ENCODE peak calls at places on chromosomes 4 and X, in six cellular contexts. X is right lobe of liver, Y is tibial nerve, D is brain microvascular endothelial cell, N is ovary, G is upper lobe of left lung. I is an unnamed sample.

GRCh38 chrX:38127961-38128360 is 92.7 kb downstream of the SRPX start:
- DNase-seq in G (no peak), D (no peak), N (no peak), X (no peak), Y (no peak), I (no peak)

GRCh38 chrX:154333837-154334271 is 38.3 kb downstream of the TKTL1 start:
- DNase-seq in D (no peak), X (no peak), G (no peak), N (no peak), Y (no peak), I (peak; percentile 30)

GRCh38 chr4:59044316-59044715 is 1934.1 kb upstream of the IGFBP7 start:
- DNase-seq in D (no peak), X (no peak), N (no peak), Y (no peak), G (no peak), I (no peak)

GRCh38 chr4:93529692-93530091 is 298.9 kb upstream of the ATOH1 start:
- DNase-seq in D (no peak), N (no peak), Y (no peak), G (no peak), X (no peak), I (no peak)

GRCh38 chrX:11449613-11450012 is 156.4 kb downstream of the AMELX start:
- DNase-seq in N (no peak), Y (no peak), X (no peak), G (no peak), D (no peak), I (no peak)

GRCh38 chr4:26836539-26836938 is 24.1 kb upstream of the STIM2 start:
- DNase-seq in Y (no peak), N (no peak), D (no peak), X (no peak), G (no peak), I (no peak)

GRCh38 chr4:2084316-2084715 is 25.2 kb downstream of the NAT8L start:
- DNase-seq in Y (no peak), D (no peak), G (peak; percentile 12), N (peak; percentile 5), X (no peak), I (no peak)

GRCh38 chr4:7518871-7519637 is 84.3 kb upstream of the PSAPL1 start:
- DNase-seq in D (no peak), G (no peak), X (no peak), N (no peak), Y (no peak), I (no peak)

GRCh38 chr4:189988892-189989431 is 38.1 kb downstream of the FRG2 start:
- DNase-seq in D (no peak), N (no peak), G (no peak), X (no peak), Y (no peak), I (no peak)

GRCh38 chrX:44012484-44013096 is 39.4 kb upstream of the NDP start:
- DNase-seq in G (peak; percentile 71), Y (no peak), N (no peak), X (peak; percentile 27), D (peak; percentile 61), I (peak; percentile 62)

GRCh38 chr4:67933755-67934154 is 29.5 kb downstream of the TMPRSS11A start:
- DNase-seq in X (no peak), Y (no peak), N (no peak), D (peak; percentile 19), G (no peak), I (no peak)

GRCh38 chr4:39931441-39931901 is 46.2 kb downstream of the PDS5A start:
- DNase-seq in X (no peak), Y (no peak), G (no peak), N (no peak), D (no peak), I (no peak)

GRCh38 chr4:39937683-39938268 is 39.9 kb downstream of the PDS5A start:
- DNase-seq in Y (no peak), X (no peak), D (no peak), G (no peak), N (no peak), I (no peak)

GRCh38 chr4:39932776-39933402 is 44.8 kb downstream of the PDS5A start:
- DNase-seq in D (no peak), N (no peak), Y (no peak), X (no peak), G (no peak), I (no peak)

GRCh38 chr4:39936565-39937418 is 40.9 kb downstream of the PDS5A start:
- DNase-seq in N (no peak), Y (no peak), G (no peak), X (no peak), D (no peak), I (no peak)

GRCh38 chr4:39933689-39934590 is 43.8 kb downstream of the PDS5A start:
- DNase-seq in Y (no peak), X (no peak), G (no peak), N (no peak), D (peak; percentile 41), I (no peak)
- H3K4me3 ChIP-seq in Y (no peak overlapping the region), X (no peak overlapping the region), G (no peak overlapping the region), N (no peak overlapping the region), D (no peak overlapping the region), I (no peak overlapping the region)

DNA sequence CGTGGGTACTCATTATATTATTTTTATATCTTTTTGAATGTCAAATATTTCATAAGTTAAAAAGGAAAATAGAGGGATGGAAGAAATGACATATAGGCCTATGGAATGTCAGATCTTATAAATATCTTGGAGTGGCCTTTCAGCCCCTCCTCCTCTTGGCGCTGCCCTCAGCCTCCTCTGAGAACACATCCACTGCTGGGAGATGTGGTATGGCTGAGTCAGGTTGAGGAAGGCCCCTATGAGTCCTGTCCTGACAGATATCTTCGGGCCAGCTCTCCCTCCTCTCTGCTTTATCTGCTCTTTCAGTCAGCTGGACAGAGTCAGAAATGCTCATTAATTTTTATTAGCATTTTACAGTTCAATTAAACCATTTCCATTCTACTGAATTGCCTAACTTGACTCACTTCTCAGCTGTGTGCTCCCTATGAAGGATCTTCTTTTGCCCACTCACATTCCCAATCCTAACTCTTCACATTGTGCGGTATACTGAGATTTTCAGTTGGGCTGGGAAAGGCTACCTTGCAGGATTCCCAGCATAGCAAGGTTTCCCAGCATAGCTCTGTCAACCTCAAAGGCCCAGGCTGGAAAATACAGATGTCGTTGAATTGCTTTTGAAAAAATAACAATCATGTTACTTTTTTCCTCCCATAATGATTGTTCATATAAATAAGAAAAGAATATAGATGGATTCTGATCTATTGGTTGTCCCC is 128.0 kb downstream of the ARHGEF9 start:
- DNase-seq in D (peak; percentile 82), X (no peak), Y (no peak), G (no peak), N (no peak), I (no peak)
- H3K27ac ChIP-seq in D (peak overlapping the region; percentile 88), X (no peak overlapping the region), Y (no peak overlapping the region), G (no peak overlapping the region), N (no peak overlapping the region), I (peak overlapping the region; percentile 61)

GRCh38 chr4:165325732-165326512 is 1.5 kb upstream of the MSMO1 start:
- DNase-seq in D (peak; percentile 87), N (peak; percentile 19), X (no peak), G (peak; percentile 65), Y (no peak), I (no peak)
- H3K4me3 ChIP-seq in D (peak overlapping the region; percentile 57), N (no peak overlapping the region), X (peak overlapping the region; percentile 86), G (peak overlapping the region; percentile 77), Y (no peak overlapping the region), I (no peak overlapping the region)

DNA sequence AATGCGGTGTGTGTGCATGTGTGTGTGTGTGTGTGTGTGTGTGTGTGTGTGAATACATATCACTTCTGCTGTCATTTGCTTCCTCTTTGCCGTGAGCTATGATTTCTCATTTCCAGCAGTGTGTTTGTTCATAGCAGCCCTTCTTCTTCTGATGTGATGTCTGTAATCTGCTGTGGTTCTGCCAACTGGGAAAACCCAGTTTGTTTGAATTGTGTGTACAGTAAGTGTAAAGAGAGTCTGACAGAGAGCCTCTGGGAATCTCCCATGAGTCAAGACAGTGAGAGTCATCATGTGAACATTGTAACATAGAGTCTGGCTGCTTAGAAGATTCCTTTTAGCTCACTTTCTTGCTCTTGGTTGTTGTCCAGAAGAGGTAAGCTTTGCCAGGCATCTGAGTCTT is 8.4 kb upstream of the NWD2 start:
- DNase-seq in N (no peak), G (no peak), X (no peak), Y (no peak), D (no peak), I (no peak)
- H3K27ac ChIP-seq in N (no peak overlapping the region), G (no peak overlapping the region), X (no peak overlapping the region), Y (no peak overlapping the region), D (no peak overlapping the region), I (no peak overlapping the region)

I was measured in HL-60.